ENCODE peak calls at places on chromosome 10, in nine cellular contexts. One of them, this sample, is unnamed.

GRCh38 chr10:127243490-127244272 is 47.3 kb upstream of the INSYN2A start:
- DNase-seq in WERI-Rb-1: peak; percentile 84
- DNase-seq in heart right ventricle: peak; percentile 21
- DNase-seq in GM20000: no peak
- DNase-seq in ovary: peak; percentile 12
- DNase-seq in testis: peak; percentile 62
- DNase-seq in CD4-positive, alpha-beta T cell: peak; percentile 13
- DNase-seq in endothelial cell: peak; percentile 78
- DNase-seq in fibroblast of mammary gland: peak; percentile 36
- DNase-seq in this sample: peak; percentile 60

GRCh38 chr10:30701471-30702173 is 72.1 kb upstream of the LYZL2 start:
- DNase-seq in endothelial cell: no peak
- DNase-seq in heart right ventricle: no peak
- DNase-seq in ovary: peak; percentile 13
- DNase-seq in fibroblast of mammary gland: peak; percentile 71
- DNase-seq in testis: no peak
- DNase-seq in WERI-Rb-1: peak; percentile 8
- DNase-seq in CD4-positive, alpha-beta T cell: peak; percentile 77
- DNase-seq in GM20000: peak; percentile 43
- DNase-seq in this sample: peak; percentile 94

GRCh38 chr10:13276749-13277394 is 23.0 kb downstream of the PHYH start:
- DNase-seq in CD4-positive, alpha-beta T cell: no peak
- DNase-seq in fibroblast of mammary gland: peak; percentile 28
- DNase-seq in ovary: no peak
- DNase-seq in testis: peak; percentile 20
- DNase-seq in GM20000: no peak
- DNase-seq in heart right ventricle: no peak
- DNase-seq in endothelial cell: no peak
- DNase-seq in WERI-Rb-1: no peak
- DNase-seq in this sample: no peak

GRCh38 chr10:69351589-69351988 is 65.1 kb downstream of the TACR2 start:
- DNase-seq in fibroblast of mammary gland: no peak
- DNase-seq in ovary: no peak
- DNase-seq in endothelial cell: no peak
- DNase-seq in heart right ventricle: no peak
- DNase-seq in testis: no peak
- DNase-seq in GM20000: no peak
- DNase-seq in WERI-Rb-1: no peak
- DNase-seq in CD4-positive, alpha-beta T cell: no peak
- DNase-seq in this sample: no peak

GRCh38 chr10:33103980-33104379 is 145.9 kb upstream of the ITGB1 start:
- DNase-seq in heart right ventricle: no peak
- DNase-seq in fibroblast of mammary gland: no peak
- DNase-seq in GM20000: no peak
- DNase-seq in endothelial cell: no peak
- DNase-seq in WERI-Rb-1: no peak
- DNase-seq in CD4-positive, alpha-beta T cell: no peak
- DNase-seq in ovary: no peak
- DNase-seq in testis: no peak
- DNase-seq in this sample: no peak

GRCh38 chr10:4595920-4596319 is 230.1 kb upstream of the AKR1E2 start:
- DNase-seq in ovary: no peak
- DNase-seq in heart right ventricle: no peak
- DNase-seq in testis: no peak
- DNase-seq in fibroblast of mammary gland: no peak
- DNase-seq in WERI-Rb-1: no peak
- DNase-seq in endothelial cell: no peak
- DNase-seq in GM20000: no peak
- DNase-seq in CD4-positive, alpha-beta T cell: no peak
- DNase-seq in this sample: no peak

GRCh38 chr10:72276013-72276387 is 2.3 kb downstream of the DDIT4 start:
- DNase-seq in testis: no peak
- DNase-seq in GM20000: no peak
- DNase-seq in heart right ventricle: no peak
- DNase-seq in ovary: peak; percentile 56
- DNase-seq in endothelial cell: no peak
- DNase-seq in CD4-positive, alpha-beta T cell: no peak
- DNase-seq in WERI-Rb-1: no peak
- DNase-seq in fibroblast of mammary gland: peak; percentile 47
- DNase-seq in this sample: peak; percentile 74

GRCh38 chr10:132389631-132390454 is 7.2 kb upstream of the PWWP2B start:
- DNase-seq in WERI-Rb-1: peak; percentile 5
- DNase-seq in ovary: no peak
- DNase-seq in GM20000: no peak
- DNase-seq in heart right ventricle: no peak
- DNase-seq in testis: no peak
- DNase-seq in endothelial cell: no peak
- DNase-seq in CD4-positive, alpha-beta T cell: peak; percentile 2
- DNase-seq in fibroblast of mammary gland: no peak
- DNase-seq in this sample: no peak

GRCh38 chr10:88819290-88819689 is 16.8 kb downstream of the LIPM start:
- DNase-seq in ovary: no peak
- DNase-seq in testis: no peak
- DNase-seq in heart right ventricle: no peak
- DNase-seq in fibroblast of mammary gland: peak; percentile 45
- DNase-seq in CD4-positive, alpha-beta T cell: no peak
- DNase-seq in GM20000: no peak
- DNase-seq in WERI-Rb-1: no peak
- DNase-seq in endothelial cell: no peak
- DNase-seq in this sample: no peak

GRCh38 chr10:113322843-113323242 is 230.0 kb upstream of the HABP2 start:
- DNase-seq in endothelial cell: no peak
- DNase-seq in GM20000: no peak
- DNase-seq in heart right ventricle: no peak
- DNase-seq in fibroblast of mammary gland: no peak
- DNase-seq in CD4-positive, alpha-beta T cell: no peak
- DNase-seq in WERI-Rb-1: no peak
- DNase-seq in ovary: no peak
- DNase-seq in testis: peak; percentile 18
- DNase-seq in this sample: no peak

GRCh38 chr10:29710128-29710527 is 75.4 kb upstream of the SVIL start:
- DNase-seq in testis: no peak
- DNase-seq in CD4-positive, alpha-beta T cell: no peak
- DNase-seq in WERI-Rb-1: no peak
- DNase-seq in heart right ventricle: no peak
- DNase-seq in fibroblast of mammary gland: no peak
- DNase-seq in ovary: no peak
- DNase-seq in GM20000: no peak
- DNase-seq in endothelial cell: no peak
- DNase-seq in this sample: no peak

GRCh38 chr10:123614888-123615287 is 51.3 kb upstream of the GPR26 start:
- DNase-seq in CD4-positive, alpha-beta T cell: peak; percentile 15
- DNase-seq in endothelial cell: peak; percentile 81
- DNase-seq in heart right ventricle: peak; percentile 36
- DNase-seq in fibroblast of mammary gland: peak; percentile 38
- DNase-seq in WERI-Rb-1: no peak
- DNase-seq in testis: peak; percentile 89
- DNase-seq in GM20000: peak; percentile 43
- DNase-seq in ovary: no peak
- DNase-seq in this sample: peak; percentile 70

GRCh38 chr10:1538121-1538520 is 199.2 kb downstream of the ADARB2 start:
- DNase-seq in endothelial cell: no peak
- DNase-seq in CD4-positive, alpha-beta T cell: no peak
- DNase-seq in GM20000: no peak
- DNase-seq in testis: no peak
- DNase-seq in fibroblast of mammary gland: no peak
- DNase-seq in ovary: no peak
- DNase-seq in WERI-Rb-1: no peak
- DNase-seq in heart right ventricle: no peak
- DNase-seq in this sample: no peak
- TF ChIP-seq CTCF in endothelial cell: no peak
- TF ChIP-seq CTCF in CD4-positive, alpha-beta T cell: no peak
- TF ChIP-seq CTCF in GM20000: no peak
- TF ChIP-seq CTCF in testis: no peak
- TF ChIP-seq CTCF in fibroblast of mammary gland: no peak
- TF ChIP-seq CTCF in ovary: no peak
- TF ChIP-seq CTCF in WERI-Rb-1: no peak
- TF ChIP-seq CTCF in heart right ventricle: no peak
- TF ChIP-seq CTCF in this sample: no peak

GRCh38 chr10:22006379-22006884 is 2.9 kb upstream of the DNAJC1 start:
- DNase-seq in WERI-Rb-1: no peak
- DNase-seq in CD4-positive, alpha-beta T cell: no peak
- DNase-seq in endothelial cell: no peak
- DNase-seq in ovary: no peak
- DNase-seq in fibroblast of mammary gland: no peak
- DNase-seq in testis: no peak
- DNase-seq in heart right ventricle: no peak
- DNase-seq in GM20000: no peak
- DNase-seq in this sample: no peak

GRCh38 chr10:22005763-22006162 is 2.2 kb upstream of the DNAJC1 start:
- DNase-seq in testis: no peak
- DNase-seq in WERI-Rb-1: no peak
- DNase-seq in fibroblast of mammary gland: no peak
- DNase-seq in heart right ventricle: no peak
- DNase-seq in CD4-positive, alpha-beta T cell: no peak
- DNase-seq in GM20000: no peak
- DNase-seq in endothelial cell: no peak
- DNase-seq in ovary: no peak
- DNase-seq in this sample: no peak

GRCh38 chr10:22016046-22016705 is 12.6 kb upstream of the DNAJC1 start:
- DNase-seq in GM20000: no peak
- DNase-seq in ovary: no peak
- DNase-seq in endothelial cell: no peak
- DNase-seq in heart right ventricle: no peak
- DNase-seq in testis: no peak
- DNase-seq in WERI-Rb-1: no peak
- DNase-seq in CD4-positive, alpha-beta T cell: no peak
- DNase-seq in fibroblast of mammary gland: peak; percentile 76
- DNase-seq in this sample: no peak

GRCh38 chr10:22010973-22011408 is 7.5 kb upstream of the DNAJC1 start:
- DNase-seq in CD4-positive, alpha-beta T cell: no peak
- DNase-seq in fibroblast of mammary gland: peak; percentile 36
- DNase-seq in ovary: no peak
- DNase-seq in WERI-Rb-1: no peak
- DNase-seq in endothelial cell: no peak
- DNase-seq in heart right ventricle: no peak
- DNase-seq in testis: no peak
- DNase-seq in GM20000: no peak
- DNase-seq in this sample: no peak
- TF ChIP-seq CTCF in CD4-positive, alpha-beta T cell: peak; percentile 64
- TF ChIP-seq CTCF in fibroblast of mammary gland: peak; percentile 28
- TF ChIP-seq CTCF in ovary: no peak
- TF ChIP-seq CTCF in WERI-Rb-1: no peak
- TF ChIP-seq CTCF in endothelial cell: peak; percentile 98
- TF ChIP-seq CTCF in heart right ventricle: peak; percentile 38
- TF ChIP-seq CTCF in testis: peak; percentile 90
- TF ChIP-seq CTCF in GM20000: no peak
- TF ChIP-seq CTCF in this sample: peak; percentile 69

GRCh38 chr10:115953203-115953602 is 319.8 kb downstream of the GFRA1 start:
- DNase-seq in fibroblast of mammary gland: no peak
- DNase-seq in testis: no peak
- DNase-seq in ovary: no peak
- DNase-seq in GM20000: no peak
- DNase-seq in endothelial cell: no peak
- DNase-seq in heart right ventricle: no peak
- DNase-seq in CD4-positive, alpha-beta T cell: no peak
- DNase-seq in WERI-Rb-1: no peak
- DNase-seq in this sample: no peak

GRCh38 chr10:115953983-115954382 is 319.0 kb downstream of the GFRA1 start:
- DNase-seq in testis: no peak
- DNase-seq in WERI-Rb-1: no peak
- DNase-seq in GM20000: no peak
- DNase-seq in heart right ventricle: no peak
- DNase-seq in ovary: no peak
- DNase-seq in fibroblast of mammary gland: no peak
- DNase-seq in CD4-positive, alpha-beta T cell: no peak
- DNase-seq in endothelial cell: no peak
- DNase-seq in this sample: no peak

GRCh38 chr10:115957010-115957395 is 316.0 kb downstream of the GFRA1 start:
- DNase-seq in GM20000: no peak
- DNase-seq in CD4-positive, alpha-beta T cell: no peak
- DNase-seq in testis: no peak
- DNase-seq in heart right ventricle: no peak
- DNase-seq in fibroblast of mammary gland: no peak
- DNase-seq in ovary: no peak
- DNase-seq in endothelial cell: no peak
- DNase-seq in WERI-Rb-1: no peak
- DNase-seq in this sample: no peak

GRCh38 chr10:115958043-115958442 is 315.0 kb downstream of the GFRA1 start:
- DNase-seq in CD4-positive, alpha-beta T cell: no peak
- DNase-seq in GM20000: no peak
- DNase-seq in endothelial cell: no peak
- DNase-seq in fibroblast of mammary gland: no peak
- DNase-seq in WERI-Rb-1: no peak
- DNase-seq in heart right ventricle: no peak
- DNase-seq in testis: no peak
- DNase-seq in ovary: no peak
- DNase-seq in this sample: no peak

GRCh38 chr10:115956225-115957009 is 316.6 kb downstream of the GFRA1 start:
- DNase-seq in CD4-positive, alpha-beta T cell: no peak
- DNase-seq in GM20000: no peak
- DNase-seq in WERI-Rb-1: no peak
- DNase-seq in fibroblast of mammary gland: peak; percentile 40
- DNase-seq in testis: no peak
- DNase-seq in ovary: no peak
- DNase-seq in endothelial cell: no peak
- DNase-seq in heart right ventricle: no peak
- DNase-seq in this sample: no peak
- TF ChIP-seq CTCF in CD4-positive, alpha-beta T cell: no peak
- TF ChIP-seq CTCF in GM20000: no peak
- TF ChIP-seq CTCF in WERI-Rb-1: no peak
- TF ChIP-seq CTCF in fibroblast of mammary gland: no peak
- TF ChIP-seq CTCF in testis: no peak
- TF ChIP-seq CTCF in ovary: no peak
- TF ChIP-seq CTCF in endothelial cell: no peak
- TF ChIP-seq CTCF in heart right ventricle: no peak
- TF ChIP-seq CTCF in this sample: no peak

GRCh38 chr10:3067859-3068179 is 471 bp downstream of the PFKP start:
- DNase-seq in testis: no peak
- DNase-seq in CD4-positive, alpha-beta T cell: peak; percentile 17
- DNase-seq in GM20000: peak; percentile 68
- DNase-seq in WERI-Rb-1: no peak
- DNase-seq in fibroblast of mammary gland: no peak
- DNase-seq in ovary: no peak
- DNase-seq in heart right ventricle: no peak
- DNase-seq in endothelial cell: no peak
- DNase-seq in this sample: no peak

GRCh38 chr10:3067045-3067858 is at the start of gene PFKP:
- DNase-seq in fibroblast of mammary gland: no peak
- DNase-seq in CD4-positive, alpha-beta T cell: peak; percentile 38
- DNase-seq in ovary: no peak
- DNase-seq in WERI-Rb-1: no peak
- DNase-seq in testis: no peak
- DNase-seq in GM20000: peak; percentile 92
- DNase-seq in heart right ventricle: peak; percentile 50
- DNase-seq in endothelial cell: peak; percentile 33
- DNase-seq in this sample: peak; percentile 67

GRCh38 chr10:3069876-3070275 is 2.5 kb downstream of the PFKP start:
- DNase-seq in GM20000: no peak
- DNase-seq in ovary: no peak
- DNase-seq in fibroblast of mammary gland: no peak
- DNase-seq in CD4-positive, alpha-beta T cell: no peak
- DNase-seq in testis: no peak
- DNase-seq in heart right ventricle: no peak
- DNase-seq in endothelial cell: no peak
- DNase-seq in WERI-Rb-1: no peak
- DNase-seq in this sample: no peak

GRCh38 chr10:3068201-3068967 is 1.0 kb downstream of the PFKP start:
- DNase-seq in WERI-Rb-1: peak; percentile 49
- DNase-seq in CD4-positive, alpha-beta T cell: peak; percentile 35
- DNase-seq in ovary: peak; percentile 56
- DNase-seq in fibroblast of mammary gland: peak; percentile 57
- DNase-seq in endothelial cell: peak; percentile 63
- DNase-seq in heart right ventricle: peak; percentile 71
- DNase-seq in testis: peak; percentile 54
- DNase-seq in GM20000: peak; percentile 84
- DNase-seq in this sample: peak; percentile 78

GRCh38 chr10:3068968-3069737 is 1.8 kb downstream of the PFKP start:
- DNase-seq in GM20000: peak; percentile 79
- DNase-seq in fibroblast of mammary gland: no peak
- DNase-seq in endothelial cell: peak; percentile 39
- DNase-seq in testis: no peak
- DNase-seq in ovary: no peak
- DNase-seq in WERI-Rb-1: no peak
- DNase-seq in heart right ventricle: peak; percentile 34
- DNase-seq in CD4-positive, alpha-beta T cell: no peak
- DNase-seq in this sample: peak; percentile 40
- TF ChIP-seq CTCF in GM20000: no peak
- TF ChIP-seq CTCF in fibroblast of mammary gland: no peak
- TF ChIP-seq CTCF in endothelial cell: no peak
- TF ChIP-seq CTCF in testis: no peak
- TF ChIP-seq CTCF in ovary: no peak
- TF ChIP-seq CTCF in WERI-Rb-1: no peak
- TF ChIP-seq CTCF in heart right ventricle: no peak
- TF ChIP-seq CTCF in CD4-positive, alpha-beta T cell: no peak
- TF ChIP-seq CTCF in this sample: no peak